ENCODE peak calls at places on chromosomes 11 and 22, in four cellular contexts. N, O, Z and A are unnamed samples.

GRCh38 chr22:24290459-24290858 is 19.8 kb downstream of the SPECC1L start:
- DNase-seq in N (no peak), Z (no peak), O (no peak), A (no peak)

GRCh38 chr11:79006854-79007253 is 432.2 kb upstream of the NARS2 start:
- DNase-seq in O (no peak), N (no peak), Z (no peak), A (no peak)

GRCh38 chr11:35236667-35237003 is 97.7 kb downstream of the CD44 start:
- DNase-seq in N (no peak), O (peak), Z (no peak), A (peak)

GRCh38 chr11:132080121-132080520 is 709.7 kb downstream of the NTM start:
- DNase-seq in N (no peak), O (no peak), Z (peak), A (no peak)

GRCh38 chr11:28464252-28464867 is 356.2 kb downstream of the METTL15 start:
- DNase-seq in O (no peak), N (no peak), Z (no peak), A (no peak)

GRCh38 chr11:76329084-76329648 is 51.8 kb downstream of the THAP12 start:
- DNase-seq in N (no peak), Z (no peak), O (no peak), A (no peak)

GRCh38 chr22:49726701-49727101 is 101.0 kb downstream of the BRD1 start:
- DNase-seq in N (no peak), Z (no peak), O (no peak), A (no peak)

GRCh38 chr11:45045692-45046471 is 95.2 kb upstream of the TP53I11 start:
- DNase-seq in Z (peak), N (no peak), O (peak), A (peak)

GRCh38 chr11:72834905-72835304 is 20.7 kb downstream of the ATG16L2 start:
- DNase-seq in O (no peak), N (no peak), Z (no peak), A (no peak)

GRCh38 chr11:78332174-78332866 is 85.3 kb downstream of the GAB2 start:
- DNase-seq in O (no peak), N (no peak), Z (no peak), A (no peak)

GRCh38 chr11:77470971-77471370 is 2.9 kb downstream of the PAK1 start:
- DNase-seq in Z (no peak), O (no peak), N (no peak), A (no peak)

GRCh38 chr11:33742249-33742851 is 6.1 kb upstream of the CD59 start:
- DNase-seq in Z (peak), N (no peak), O (no peak), A (no peak)

GRCh38 chr22:35418088-35418487 is 18.1 kb downstream of the MCM5 start:
- DNase-seq in N (no peak), Z (peak), O (peak), A (no peak)

GRCh38 chr11:112225753-112226061 is 521 bp upstream of the PTS start:
- DNase-seq in N (peak), O (peak), Z (no peak), A (no peak)

DNA sequence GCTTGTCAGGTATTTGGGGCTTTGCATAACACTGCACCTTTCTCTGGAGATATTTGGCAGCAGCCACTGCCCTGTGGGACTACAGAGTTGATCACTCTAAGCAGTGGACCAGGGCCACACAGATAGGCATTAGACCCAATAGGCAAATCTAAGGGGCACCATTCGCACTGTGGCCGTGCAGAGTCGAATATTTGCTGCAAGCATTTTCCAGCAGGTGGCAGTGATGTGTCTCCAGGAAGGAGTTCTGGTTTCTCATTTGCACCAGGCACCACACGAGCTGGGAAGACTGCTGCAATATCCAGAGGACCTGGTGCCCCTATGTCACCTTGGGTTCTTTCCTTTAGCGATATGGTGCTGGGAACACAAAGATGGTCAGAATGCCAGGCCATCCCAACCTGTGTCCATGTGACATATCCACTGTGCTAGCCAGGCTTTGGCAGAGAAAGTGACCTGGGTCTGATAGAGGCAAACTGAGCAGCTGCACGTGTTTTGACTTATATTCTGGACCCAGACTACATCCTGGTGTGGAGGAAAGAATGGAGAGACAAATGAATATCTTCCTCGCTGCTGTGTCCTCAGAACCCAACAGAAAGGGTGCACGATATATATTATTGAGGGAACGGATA is 318.7 kb downstream of the BUD13 start:
- DNase-seq in Z (peak), N (peak), O (peak), A (peak)
- TF ChIP-seq CTCF in Z (peak), N (peak), O (peak), A (peak)

GRCh38 chr11:108961095-108961494 is 296.2 kb downstream of the DDX10 start:
- DNase-seq in Z (no peak), N (no peak), O (no peak), A (no peak)

GRCh38 chr11:108959874-108960273 is 295.0 kb downstream of the DDX10 start:
- DNase-seq in N (no peak), Z (no peak), O (no peak), A (no peak)

GRCh38 chr11:108959124-108959761 is 294.4 kb downstream of the DDX10 start:
- DNase-seq in N (no peak), O (peak), Z (no peak), A (no peak)

GRCh38 chr11:108960498-108960897 is 295.6 kb downstream of the DDX10 start:
- DNase-seq in N (no peak), O (no peak), Z (peak), A (no peak)

GRCh38 chr11:108958446-108959123 is 293.7 kb downstream of the DDX10 start:
- DNase-seq in Z (peak), O (peak), N (no peak), A (no peak)
- TF ChIP-seq CTCF in Z (no peak), O (peak), N (no peak), A (no peak)

DNA sequence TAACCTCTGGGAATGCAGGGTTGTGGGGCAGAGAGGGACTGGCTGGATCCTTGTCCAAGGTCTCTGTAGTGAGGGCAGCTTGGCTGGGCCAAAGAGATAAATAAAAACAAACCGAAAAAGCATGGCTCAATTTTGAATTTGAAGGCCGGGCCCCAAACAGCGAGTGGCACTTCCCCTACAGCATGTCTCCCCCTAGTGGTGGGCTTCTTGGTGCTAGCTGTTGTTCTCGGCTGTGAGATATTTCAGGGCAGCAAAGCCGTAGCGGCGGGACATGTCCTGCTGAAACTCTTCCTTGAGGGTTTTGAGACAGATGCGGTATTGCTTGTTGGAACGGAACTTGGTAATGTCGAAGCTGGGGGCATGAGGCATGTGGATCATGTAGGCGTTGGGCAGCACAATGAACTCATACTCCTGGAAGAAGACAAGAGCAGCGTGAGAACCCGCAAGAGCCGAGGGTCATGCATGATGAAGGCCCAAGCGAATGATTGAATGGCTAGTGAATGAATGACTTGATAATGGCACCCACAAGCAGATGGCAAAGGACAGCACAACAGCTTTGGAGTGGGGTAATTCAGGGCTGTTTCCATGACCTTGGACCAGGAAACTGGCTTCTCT is 216.1 kb upstream of the SYN3 start:
- DNase-seq in Z (no peak), O (no peak), N (peak), A (peak)
- TF ChIP-seq CTCF in Z (peak), O (peak), N (peak), A (peak)

GRCh38 chr11:83454674-83455073 is 168.5 kb upstream of the CCDC90B start:
- DNase-seq in Z (no peak), N (no peak), O (no peak), A (no peak)

GRCh38 chr11:83459802-83460201 is 173.6 kb upstream of the CCDC90B start:
- DNase-seq in N (no peak), O (no peak), Z (no peak), A (no peak)

DNA sequence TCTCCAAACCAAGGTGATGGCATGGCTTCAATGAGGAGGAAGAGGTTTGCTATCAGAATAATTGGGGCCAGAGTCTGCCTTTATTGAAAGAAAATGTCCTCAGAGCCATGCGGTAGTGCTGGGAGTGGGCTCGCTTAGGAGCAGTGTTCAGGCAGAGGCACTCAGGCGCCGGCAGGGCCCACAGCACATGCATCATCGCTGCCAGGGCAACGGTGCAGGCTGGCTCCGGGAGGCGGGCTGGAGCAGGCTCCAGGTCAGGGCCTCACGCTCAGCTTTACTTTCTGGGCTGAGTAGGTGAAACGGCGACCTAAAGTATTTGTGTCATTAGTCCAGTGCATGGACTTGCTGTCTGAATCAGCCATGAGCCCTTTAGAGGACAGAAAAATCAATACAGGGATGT is 169.9 kb upstream of the CCDC90B start:
- DNase-seq in N (no peak), Z (no peak), O (no peak), A (no peak)
- TF ChIP-seq CTCF in N (no peak), Z (no peak), O (no peak), A (no peak)

DNA sequence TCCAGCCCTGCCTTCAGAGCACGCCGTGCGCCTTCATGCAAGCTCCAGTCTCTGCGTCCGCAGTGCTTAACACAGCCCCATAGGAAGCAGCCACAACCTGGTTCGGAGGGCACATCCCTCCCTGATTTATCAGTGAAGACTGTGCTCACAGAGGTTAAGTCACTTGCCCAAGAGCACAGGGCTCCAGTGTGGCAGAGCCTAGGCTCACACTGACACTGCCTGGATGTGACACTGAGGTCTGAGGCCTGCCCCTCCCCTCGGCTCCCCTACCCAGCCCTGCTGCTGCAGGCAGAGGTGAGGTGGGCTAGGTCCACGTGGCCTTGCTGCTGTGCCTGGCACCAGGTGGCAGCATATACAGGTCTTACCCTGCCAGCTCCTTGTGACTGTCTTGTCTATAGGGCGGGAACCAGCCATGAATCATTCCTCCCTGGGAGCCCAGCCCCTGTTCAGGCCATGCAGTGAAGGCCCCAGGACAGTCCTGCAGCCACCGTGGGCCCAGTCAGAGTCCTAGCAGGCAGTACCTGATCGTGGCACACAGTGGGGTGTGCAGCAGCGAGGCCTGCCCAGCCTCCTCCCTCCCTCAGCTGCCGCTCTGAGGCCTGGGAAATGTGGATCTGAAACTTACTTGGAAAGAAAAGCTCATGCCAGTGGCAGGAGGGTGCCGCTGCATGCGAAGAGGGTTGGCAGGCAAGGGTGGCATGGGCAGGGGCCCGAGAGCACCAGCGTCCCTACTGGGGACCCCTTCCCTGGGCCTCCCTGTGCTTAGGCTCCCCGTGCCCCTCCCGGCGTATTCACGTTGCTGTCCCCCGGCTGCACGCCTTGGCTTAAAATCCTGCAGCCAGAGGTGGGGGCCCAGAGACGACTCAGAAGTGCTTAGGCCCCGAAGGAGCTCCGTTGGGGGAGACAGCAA is 1.2 kb upstream of the CERK start:
- DNase-seq in Z (no peak), N (peak), O (peak), A (peak)
- TF ChIP-seq CTCF in Z (no peak), N (no peak), O (peak), A (peak)

DNA sequence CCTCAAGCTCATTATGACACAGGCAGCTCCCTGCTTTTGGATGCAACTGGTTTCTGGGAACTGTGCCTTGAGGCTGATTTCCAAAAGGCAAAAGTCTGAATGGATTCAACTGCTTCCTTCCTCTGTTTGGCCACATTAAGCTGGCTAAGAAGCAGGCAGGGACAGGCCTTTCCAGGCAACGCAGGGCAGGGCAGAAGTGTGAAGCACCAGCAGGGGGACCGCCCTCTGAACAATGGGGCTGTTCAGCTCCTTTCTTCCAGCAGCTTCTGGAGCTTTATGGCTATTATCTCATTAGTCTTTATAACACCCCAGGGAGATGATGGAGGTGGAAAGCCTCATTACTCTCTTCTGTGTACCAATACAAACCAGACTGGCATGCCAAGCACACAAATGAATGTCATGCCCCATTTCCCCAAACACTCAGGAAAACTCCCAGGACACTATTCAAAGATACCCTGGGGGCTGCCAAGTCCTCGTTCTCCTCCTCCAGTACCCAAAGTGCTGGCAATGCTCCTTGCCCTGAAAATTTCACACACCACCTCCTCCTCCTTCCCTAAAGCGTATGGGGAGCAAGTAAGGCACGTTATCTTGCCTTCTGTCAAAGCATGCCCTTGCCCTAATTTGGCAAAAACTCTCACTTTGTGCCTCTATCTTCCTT is 21.3 kb downstream of the MORC2 start:
- DNase-seq in O (no peak), N (no peak), Z (no peak), A (no peak)
- TF ChIP-seq CTCF in O (no peak), N (no peak), Z (no peak), A (no peak)

GRCh38 chr11:119316017-119316728 is 757 bp downstream of the MCAM start:
- DNase-seq in O (no peak), N (no peak), Z (peak), A (peak)

GRCh38 chr11:119317592-119318239 is 786 bp upstream of the MCAM start:
- DNase-seq in N (no peak), O (no peak), Z (no peak), A (no peak)

GRCh38 chr11:119314748-119315138 is 2.2 kb downstream of the MCAM start:
- DNase-seq in Z (no peak), N (no peak), O (no peak), A (no peak)

GRCh38 chr11:119316729-119317591 is at the start of gene MCAM:
- DNase-seq in Z (peak), N (no peak), O (no peak), A (no peak)

GRCh38 chr11:119315139-119316016 is 1.6 kb downstream of the MCAM start:
- DNase-seq in N (no peak), Z (peak), O (no peak), A (peak)
- TF ChIP-seq CTCF in N (no peak), Z (peak), O (peak), A (peak)

DNA sequence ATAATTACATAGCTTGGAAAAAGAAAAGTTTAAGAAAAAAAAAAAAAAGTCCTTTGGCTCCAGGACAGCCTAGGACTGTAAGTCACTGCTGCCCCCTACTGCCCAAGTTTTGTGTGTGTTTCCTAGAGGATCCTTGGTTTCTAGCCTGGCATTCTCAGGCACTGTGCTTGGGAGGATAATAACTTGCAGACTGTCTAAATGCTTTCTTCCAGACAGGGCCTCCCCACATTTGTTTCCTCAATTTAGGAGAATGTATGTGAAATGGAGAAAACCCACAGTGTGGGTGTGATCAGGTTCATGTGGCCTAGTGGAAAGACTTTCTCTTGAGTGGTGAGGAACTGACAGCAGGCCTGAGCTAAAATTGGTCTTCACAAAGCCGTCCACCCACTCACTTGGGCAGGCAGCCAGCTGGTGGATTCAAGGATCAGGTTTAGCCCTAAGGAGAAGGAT is 191.0 kb downstream of the NAV2 start:
- DNase-seq in Z (peak), N (peak), O (peak), A (peak)
- TF ChIP-seq CTCF in Z (peak), N (peak), O (peak), A (peak)